ENCODE peak calls at places on chromosomes 1 and 21, in nine cellular contexts. N, F, U, X, P, C, B, H and L are unnamed samples.

GRCh38 chr1:209723761-209724693 is 19.4 kb downstream of the HSD11B1 start:
- DNase-seq in N (no peak), F (no peak), U (no peak), X (peak; percentile 79), P (no peak), C (no peak), B (no peak), H (no peak), L (no peak)

GRCh38 chr1:202709276-202710041 is 795 bp downstream of the SYT2 start:
- DNase-seq in N (no peak), F (no peak), U (no peak), X (no peak), P (no peak), C (no peak), B (no peak), H (no peak), L (no peak)

GRCh38 chr21:45724345-45724961 is 80.9 kb downstream of the PCBP3 start:
- DNase-seq in N (no peak), F (no peak), U (no peak), X (no peak), P (no peak), C (no peak), B (no peak), H (no peak), L (no peak)

GRCh38 chr1:224852901-224853568 is 76.4 kb upstream of the DNAH14 start:
- DNase-seq in N (no peak), F (peak; percentile 38), U (no peak), X (no peak), P (peak; percentile 38), C (peak; percentile 24), B (peak; percentile 33), H (peak; percentile 84), L (no peak)

GRCh38 chr1:193237381-193237978 is 51.1 kb upstream of the B3GALT2 start:
- DNase-seq in N (no peak), F (no peak), U (no peak), X (no peak), P (no peak), C (no peak), B (no peak), H (no peak), L (no peak)

GRCh38 chr1:173960625-173961024 is 43.5 kb upstream of the SERPINC1 start:
- DNase-seq in N (no peak), F (no peak), U (no peak), X (no peak), P (no peak), C (no peak), B (no peak), H (no peak), L (no peak)

GRCh38 chr21:29523646-29524045 is 224.9 kb downstream of the BACH1 start:
- DNase-seq in N (no peak), F (no peak), U (no peak), X (no peak), P (no peak), C (no peak), B (peak; percentile 71), H (peak; percentile 82), L (no peak)

GRCh38 chr21:43316156-43316845 is 110.6 kb downstream of the SIK1 start:
- DNase-seq in N (no peak), F (no peak), U (no peak), X (no peak), P (no peak), C (no peak), B (no peak), H (no peak), L (no peak)

GRCh38 chr1:88773540-88774150 is 89.6 kb downstream of the PKN2 start:
- DNase-seq in N (no peak), F (peak; percentile 88), U (no peak), X (peak; percentile 34), P (no peak), C (peak; percentile 75), B (peak; percentile 4), H (peak; percentile 46), L (no peak)

GRCh38 chr1:17922833-17923232 is 167.7 kb downstream of the ACTL8 start:
- DNase-seq in N (no peak), F (peak; percentile 58), U (no peak), X (peak; percentile 13), P (no peak), C (peak; percentile 15), B (no peak), H (peak; percentile 15), L (peak; percentile 60)

GRCh38 chr1:12549460-12550349 is 68.3 kb downstream of the DHRS3 start:
- DNase-seq in N (no peak), F (peak; percentile 94), U (no peak), X (peak; percentile 31), P (peak; percentile 4), C (peak; percentile 79), B (peak; percentile 57), H (peak; percentile 74), L (no peak)

GRCh38 chr21:27571706-27572105 is 604.8 kb upstream of the ADAMTS5 start:
- DNase-seq in N (no peak), F (peak; percentile 67), U (no peak), X (no peak), P (no peak), C (no peak), B (peak; percentile 29), H (peak; percentile 28), L (no peak)

GRCh38 chr1:186008920-186009737 is 274.9 kb downstream of the HMCN1 start:
- DNase-seq in N (no peak), F (no peak), U (no peak), X (no peak), P (no peak), C (no peak), B (no peak), H (peak; percentile 5), L (no peak)

GRCh38 chr1:7334475-7335035 is 436.5 kb upstream of the VAMP3 start:
- DNase-seq in N (no peak), F (peak; percentile 72), U (no peak), X (no peak), P (no peak), C (peak; percentile 30), B (peak; percentile 13), H (peak; percentile 31), L (no peak)

GRCh38 chr1:18141661-18142060 is 34.1 kb downstream of the IGSF21 start:
- DNase-seq in N (no peak), F (no peak), U (no peak), X (no peak), P (no peak), C (no peak), B (no peak), H (no peak), L (no peak)

GRCh38 chr1:109902204-109902985 is 8.3 kb upstream of the CSF1 start:
- DNase-seq in N (no peak), F (no peak), U (no peak), X (no peak), P (no peak), C (no peak), B (no peak), H (no peak), L (no peak)

GRCh38 chr1:161198877-161199431 is at the start of gene ADAMTS4:
- DNase-seq in N (no peak), F (peak; percentile 74), U (no peak), X (no peak), P (no peak), C (no peak), B (peak; percentile 77), H (peak; percentile 84), L (no peak)

GRCh38 chr1:46516551-46516950 is 26.9 kb downstream of the DMBX1 start:
- DNase-seq in N (no peak), F (no peak), U (no peak), X (no peak), P (no peak), C (no peak), B (no peak), H (no peak), L (no peak)

GRCh38 chr1:94240822-94241221 is 3.4 kb upstream of the ARHGAP29 start:
- DNase-seq in N (no peak), F (peak; percentile 23), U (no peak), X (no peak), P (no peak), C (no peak), B (no peak), H (peak; percentile 39), L (no peak)

GRCh38 chr1:107991371-107992066 is 26.5 kb upstream of the VAV3 start:
- DNase-seq in N (no peak), F (peak; percentile 83), U (no peak), X (no peak), P (no peak), C (no peak), B (no peak), H (peak; percentile 80), L (no peak)

GRCh38 chr1:192401832-192402231 is 85.0 kb downstream of the RGS21 start:
- DNase-seq in N (no peak), F (peak; percentile 3), U (no peak), X (no peak), P (no peak), C (peak; percentile 28), B (no peak), H (peak; percentile 29), L (no peak)

GRCh38 chr1:7549277-7549676 is 221.8 kb upstream of the VAMP3 start:
- DNase-seq in N (no peak), F (peak; percentile 92), U (peak; percentile 7), X (peak; percentile 78), P (no peak), C (peak; percentile 55), B (peak; percentile 71), H (peak; percentile 50), L (no peak)

GRCh38 chr1:59443355-59443754 is 146.5 kb downstream of the FGGY start:
- DNase-seq in N (no peak), F (no peak), U (no peak), X (no peak), P (no peak), C (no peak), B (no peak), H (no peak), L (no peak)

GRCh38 chr1:179228783-179229213 is 679 bp downstream of the ABL2 start:
- DNase-seq in N (no peak), F (peak; percentile 58), U (peak; percentile 6), X (peak; percentile 55), P (no peak), C (peak; percentile 42), B (no peak), H (peak; percentile 21), L (no peak)

GRCh38 chr1:117512728-117513321 is 93.0 kb upstream of the TENT5C start:
- DNase-seq in N (no peak), F (no peak), U (no peak), X (no peak), P (no peak), C (peak; percentile 20), B (no peak), H (peak; percentile 52), L (no peak)

GRCh38 chr1:2783435-2784397 is 17.8 kb downstream of the TTC34 start:
- DNase-seq in N (no peak), F (no peak), U (no peak), X (no peak), P (no peak), C (no peak), B (no peak), H (no peak), L (no peak)

GRCh38 chr1:19203440-19203839 is 6.6 kb downstream of the UBR4 start:
- DNase-seq in N (no peak), F (peak; percentile 82), U (no peak), X (no peak), P (no peak), C (peak; percentile 37), B (peak; percentile 27), H (peak; percentile 64), L (no peak)

GRCh38 chr1:201332021-201332420 is 45.5 kb downstream of the TNNT2 start:
- DNase-seq in N (no peak), F (no peak), U (no peak), X (no peak), P (no peak), C (no peak), B (no peak), H (no peak), L (no peak)

GRCh38 chr1:53550201-53550741 is 91.1 kb downstream of the DMRTB1 start:
- DNase-seq in N (no peak), F (no peak), U (peak; percentile 0), X (no peak), P (no peak), C (no peak), B (peak; percentile 52), H (peak; percentile 82), L (no peak)

GRCh38 chr1:8136766-8137165 is 110.7 kb upstream of the ERRFI1 start:
- DNase-seq in N (no peak), F (no peak), U (no peak), X (no peak), P (no peak), C (no peak), B (no peak), H (no peak), L (no peak)

GRCh38 chr1:22317920-22318243 is 133.8 kb upstream of the ZBTB40 start:
- DNase-seq in N (no peak), F (no peak), U (no peak), X (no peak), P (no peak), C (no peak), B (no peak), H (no peak), L (no peak)